ENCODE peak calls at places on chromosomes 1 and 21, in eight cellular contexts. One of them, this sample, is unnamed.

GRCh38 chr1:153217212-153217611 is at the start of gene PRR9:
- DNase-seq in AG09309: no peak
- DNase-seq in activated naive CD4-positive, alpha-beta T cell treated with Interleukin-2 at 50 U/mL for 16 hours: no peak
- DNase-seq in HTR-8/SVneo: no peak
- DNase-seq in sigmoid colon: no peak
- DNase-seq in tibial artery: no peak
- DNase-seq in Panc1: no peak
- DNase-seq in Karpas-422: no peak
- DNase-seq in this sample: no peak

GRCh38 chr1:166164995-166165660 is 1.7 kb downstream of the FAM78B start:
- DNase-seq in AG09309: no peak
- DNase-seq in activated naive CD4-positive, alpha-beta T cell treated with Interleukin-2 at 50 U/mL for 16 hours: no peak
- DNase-seq in HTR-8/SVneo: no peak
- DNase-seq in sigmoid colon: peak
- DNase-seq in tibial artery: peak
- DNase-seq in Panc1: no peak
- DNase-seq in Karpas-422: no peak
- DNase-seq in this sample: peak

GRCh38 chr1:23772049-23772853 is 6.0 kb upstream of the PITHD1 start:
- DNase-seq in AG09309: no peak
- DNase-seq in activated naive CD4-positive, alpha-beta T cell treated with Interleukin-2 at 50 U/mL for 16 hours: peak
- DNase-seq in HTR-8/SVneo: peak
- DNase-seq in sigmoid colon: peak
- DNase-seq in tibial artery: peak
- DNase-seq in Panc1: peak
- DNase-seq in Karpas-422: peak
- DNase-seq in this sample: no peak

GRCh38 chr1:205746757-205747412 is 3.1 kb downstream of the NUCKS1 start:
- DNase-seq in AG09309: no peak
- DNase-seq in activated naive CD4-positive, alpha-beta T cell treated with Interleukin-2 at 50 U/mL for 16 hours: no peak
- DNase-seq in HTR-8/SVneo: no peak
- DNase-seq in sigmoid colon: no peak
- DNase-seq in tibial artery: no peak
- DNase-seq in Panc1: no peak
- DNase-seq in Karpas-422: peak
- DNase-seq in this sample: no peak

GRCh38 chr1:1616045-1616821 is 933 bp downstream of the MIB2 start:
- DNase-seq in AG09309: no peak
- DNase-seq in activated naive CD4-positive, alpha-beta T cell treated with Interleukin-2 at 50 U/mL for 16 hours: peak
- DNase-seq in HTR-8/SVneo: no peak
- DNase-seq in sigmoid colon: no peak
- DNase-seq in tibial artery: no peak
- DNase-seq in Panc1: no peak
- DNase-seq in Karpas-422: peak
- DNase-seq in this sample: no peak

GRCh38 chr1:150464422-150464826 is 22.8 kb upstream of the TARS2 start:
- DNase-seq in AG09309: no peak
- DNase-seq in activated naive CD4-positive, alpha-beta T cell treated with Interleukin-2 at 50 U/mL for 16 hours: peak
- DNase-seq in HTR-8/SVneo: peak
- DNase-seq in sigmoid colon: peak
- DNase-seq in tibial artery: peak
- DNase-seq in Panc1: peak
- DNase-seq in Karpas-422: peak
- DNase-seq in this sample: peak

GRCh38 chr1:22245100-22245650 is 102.3 kb upstream of the WNT4 start:
- DNase-seq in AG09309: no peak
- DNase-seq in activated naive CD4-positive, alpha-beta T cell treated with Interleukin-2 at 50 U/mL for 16 hours: no peak
- DNase-seq in HTR-8/SVneo: no peak
- DNase-seq in sigmoid colon: no peak
- DNase-seq in tibial artery: no peak
- DNase-seq in Panc1: no peak
- DNase-seq in Karpas-422: no peak
- DNase-seq in this sample: no peak

GRCh38 chr1:226814751-226815496 is 55.5 kb upstream of the PSEN2 start:
- DNase-seq in AG09309: peak
- DNase-seq in activated naive CD4-positive, alpha-beta T cell treated with Interleukin-2 at 50 U/mL for 16 hours: no peak
- DNase-seq in HTR-8/SVneo: peak
- DNase-seq in sigmoid colon: peak
- DNase-seq in tibial artery: peak
- DNase-seq in Panc1: peak
- DNase-seq in Karpas-422: no peak
- DNase-seq in this sample: no peak

GRCh38 chr1:155128755-155129473 is 1.2 kb downstream of the EFNA1 start:
- DNase-seq in AG09309: no peak
- DNase-seq in activated naive CD4-positive, alpha-beta T cell treated with Interleukin-2 at 50 U/mL for 16 hours: no peak
- DNase-seq in HTR-8/SVneo: no peak
- DNase-seq in sigmoid colon: peak
- DNase-seq in tibial artery: no peak
- DNase-seq in Panc1: no peak
- DNase-seq in Karpas-422: no peak
- DNase-seq in this sample: peak

GRCh38 chr1:45620588-45621500 is 3.0 kb downstream of the CCDC17 start:
- DNase-seq in AG09309: no peak
- DNase-seq in activated naive CD4-positive, alpha-beta T cell treated with Interleukin-2 at 50 U/mL for 16 hours: no peak
- DNase-seq in HTR-8/SVneo: no peak
- DNase-seq in sigmoid colon: no peak
- DNase-seq in tibial artery: no peak
- DNase-seq in Panc1: no peak
- DNase-seq in Karpas-422: no peak
- DNase-seq in this sample: no peak

GRCh38 chr1:87061742-87062156 is 147.3 kb downstream of the HS2ST1 start:
- DNase-seq in AG09309: peak
- DNase-seq in activated naive CD4-positive, alpha-beta T cell treated with Interleukin-2 at 50 U/mL for 16 hours: no peak
- DNase-seq in HTR-8/SVneo: no peak
- DNase-seq in sigmoid colon: no peak
- DNase-seq in tibial artery: no peak
- DNase-seq in Panc1: no peak
- DNase-seq in Karpas-422: no peak
- DNase-seq in this sample: no peak

GRCh38 chr1:71979947-71980346 is 302.4 kb downstream of the NEGR1 start:
- DNase-seq in AG09309: no peak
- DNase-seq in activated naive CD4-positive, alpha-beta T cell treated with Interleukin-2 at 50 U/mL for 16 hours: no peak
- DNase-seq in HTR-8/SVneo: no peak
- DNase-seq in sigmoid colon: no peak
- DNase-seq in tibial artery: no peak
- DNase-seq in Panc1: no peak
- DNase-seq in Karpas-422: no peak
- DNase-seq in this sample: no peak

GRCh38 chr1:165257969-165258459 is 98.5 kb downstream of the LMX1A start:
- DNase-seq in AG09309: peak
- DNase-seq in activated naive CD4-positive, alpha-beta T cell treated with Interleukin-2 at 50 U/mL for 16 hours: peak
- DNase-seq in HTR-8/SVneo: peak
- DNase-seq in sigmoid colon: peak
- DNase-seq in tibial artery: peak
- DNase-seq in Panc1: peak
- DNase-seq in Karpas-422: peak
- DNase-seq in this sample: peak

GRCh38 chr1:26999440-26999987 is 6.0 kb downstream of the TRNP1 start:
- DNase-seq in AG09309: peak
- DNase-seq in activated naive CD4-positive, alpha-beta T cell treated with Interleukin-2 at 50 U/mL for 16 hours: no peak
- DNase-seq in HTR-8/SVneo: peak
- DNase-seq in sigmoid colon: peak
- DNase-seq in tibial artery: peak
- DNase-seq in Panc1: no peak
- DNase-seq in Karpas-422: no peak
- DNase-seq in this sample: no peak

GRCh38 chr1:22208265-22208972 is 65.5 kb upstream of the WNT4 start:
- DNase-seq in AG09309: no peak
- DNase-seq in activated naive CD4-positive, alpha-beta T cell treated with Interleukin-2 at 50 U/mL for 16 hours: no peak
- DNase-seq in HTR-8/SVneo: no peak
- DNase-seq in sigmoid colon: peak
- DNase-seq in tibial artery: no peak
- DNase-seq in Panc1: no peak
- DNase-seq in Karpas-422: no peak
- DNase-seq in this sample: no peak

GRCh38 chr1:155064109-155064812 is 721 bp downstream of the EFNA4 start:
- DNase-seq in AG09309: no peak
- DNase-seq in activated naive CD4-positive, alpha-beta T cell treated with Interleukin-2 at 50 U/mL for 16 hours: peak
- DNase-seq in HTR-8/SVneo: no peak
- DNase-seq in sigmoid colon: no peak
- DNase-seq in tibial artery: no peak
- DNase-seq in Panc1: no peak
- DNase-seq in Karpas-422: peak
- DNase-seq in this sample: no peak

GRCh38 chr1:49252917-49253316 is 476.2 kb upstream of the BEND5 start:
- DNase-seq in AG09309: no peak
- DNase-seq in activated naive CD4-positive, alpha-beta T cell treated with Interleukin-2 at 50 U/mL for 16 hours: no peak
- DNase-seq in HTR-8/SVneo: no peak
- DNase-seq in sigmoid colon: no peak
- DNase-seq in tibial artery: no peak
- DNase-seq in Panc1: no peak
- DNase-seq in Karpas-422: no peak
- DNase-seq in this sample: no peak

GRCh38 chr21:42214081-42214750 is 4.7 kb upstream of the ABCG1 start:
- DNase-seq in AG09309: no peak
- DNase-seq in activated naive CD4-positive, alpha-beta T cell treated with Interleukin-2 at 50 U/mL for 16 hours: no peak
- DNase-seq in HTR-8/SVneo: no peak
- DNase-seq in sigmoid colon: no peak
- DNase-seq in tibial artery: no peak
- DNase-seq in Panc1: no peak
- DNase-seq in Karpas-422: no peak
- DNase-seq in this sample: no peak

GRCh38 chr1:201142854-201143725 is 11.2 kb downstream of the TMEM9 start:
- DNase-seq in AG09309: no peak
- DNase-seq in activated naive CD4-positive, alpha-beta T cell treated with Interleukin-2 at 50 U/mL for 16 hours: no peak
- DNase-seq in HTR-8/SVneo: no peak
- DNase-seq in sigmoid colon: no peak
- DNase-seq in tibial artery: no peak
- DNase-seq in Panc1: no peak
- DNase-seq in Karpas-422: no peak
- DNase-seq in this sample: no peak

GRCh38 chr1:12408662-12409061 is 178.8 kb downstream of the VPS13D start:
- DNase-seq in AG09309: no peak
- DNase-seq in activated naive CD4-positive, alpha-beta T cell treated with Interleukin-2 at 50 U/mL for 16 hours: no peak
- DNase-seq in HTR-8/SVneo: no peak
- DNase-seq in sigmoid colon: no peak
- DNase-seq in tibial artery: no peak
- DNase-seq in Panc1: no peak
- DNase-seq in Karpas-422: no peak
- DNase-seq in this sample: no peak

GRCh38 chr1:9434247-9434646 is 105.0 kb upstream of the SLC25A33 start:
- DNase-seq in AG09309: no peak
- DNase-seq in activated naive CD4-positive, alpha-beta T cell treated with Interleukin-2 at 50 U/mL for 16 hours: no peak
- DNase-seq in HTR-8/SVneo: no peak
- DNase-seq in sigmoid colon: no peak
- DNase-seq in tibial artery: no peak
- DNase-seq in Panc1: no peak
- DNase-seq in Karpas-422: no peak
- DNase-seq in this sample: no peak

GRCh38 chr1:248288385-248288784 is 10.6 kb upstream of the OR2T33 start:
- DNase-seq in AG09309: no peak
- DNase-seq in activated naive CD4-positive, alpha-beta T cell treated with Interleukin-2 at 50 U/mL for 16 hours: no peak
- DNase-seq in HTR-8/SVneo: no peak
- DNase-seq in sigmoid colon: no peak
- DNase-seq in tibial artery: no peak
- DNase-seq in Panc1: no peak
- DNase-seq in Karpas-422: no peak
- DNase-seq in this sample: no peak